ENCODE peak calls at places on chromosomes 12 and 14, in four cellular contexts. W, T, H and F are unnamed samples.

GRCh38 chr12:122845865-122846621 is 10.8 kb downstream of the HIP1R start:
- DNase-seq in H (no peak), T (no peak), W (no peak), F (no peak)

GRCh38 chr14:67863223-67863622 is 43.6 kb downstream of the RAD51B start:
- DNase-seq in H (no peak), T (no peak), W (no peak), F (no peak)

GRCh38 chr14:29085546-29085945 is 319.0 kb downstream of the FOXG1 start:
- DNase-seq in H (no peak), T (no peak), W (no peak), F (no peak)

GRCh38 chr14:68634874-68635601 is 157.8 kb downstream of the ZFP36L1 start:
- DNase-seq in H (no peak), W (no peak), T (peak), F (no peak)

GRCh38 chr12:119151445-119151844 is 27.3 kb upstream of the HSPB8 start:
- DNase-seq in W (no peak), T (no peak), H (no peak), F (no peak)

GRCh38 chr12:113910751-113911272 is 55.3 kb downstream of the RBM19 start:
- DNase-seq in W (no peak), T (no peak), H (no peak), F (no peak)

GRCh38 chr12:72271741-72272661 is at the start of gene TRHDE:
- DNase-seq in H (no peak), T (peak), W (no peak), F (peak)

GRCh38 chr12:13362260-13362841 is 165.8 kb downstream of the EMP1 start:
- DNase-seq in W (peak), H (peak), T (peak), F (peak)

GRCh38 chr14:97414718-97415098 is 617.5 kb downstream of the VRK1 start:
- DNase-seq in H (no peak), T (no peak), W (no peak), F (no peak)

GRCh38 chr12:6688543-6688999 is 604 bp downstream of the ZNF384 start:
- DNase-seq in T (no peak), W (peak), H (no peak), F (no peak)

GRCh38 chr12:74415633-74416032 is 122.0 kb upstream of the ATXN7L3B start:
- DNase-seq in T (no peak), W (no peak), H (no peak), F (no peak)

GRCh38 chr12:28866715-28867503 is 282.2 kb upstream of the FAR2 start:
- DNase-seq in H (no peak), T (no peak), W (no peak), F (no peak)

GRCh38 chr12:51864701-51865469 is 16.4 kb upstream of the FIGNL2 start:
- DNase-seq in W (no peak), T (no peak), H (no peak), F (no peak)

GRCh38 chr12:55037349-55037748 is 17.6 kb downstream of the NEUROD4 start:
- DNase-seq in T (no peak), W (no peak), H (no peak), F (no peak)

GRCh38 chr14:98189521-98189920 is 1082.5 kb downstream of the BCL11B start:
- DNase-seq in T (no peak), W (no peak), H (no peak), F (no peak)